ENCODE peak calls at places on chromosome 16, in seven cellular contexts. G, F, J, M, Z, A and X are unnamed samples.

GRCh38 chr16:83682126-83682857 is 125.5 kb upstream of the HSBP1 start:
- DNase-seq in Z (no peak), M (no peak), A (no peak), J (no peak), F (no peak), G (no peak), X (no peak)

GRCh38 chr16:30069575-30070462 is 4.3 kb downstream of the ALDOA start:
- DNase-seq in F (no peak), Z (peak), J (peak), A (no peak), G (no peak), M (no peak), X (no peak)

GRCh38 chr16:87207509-87207908 is 109.7 kb downstream of the C16orf95 start:
- DNase-seq in F (no peak), M (peak), A (peak), J (no peak), G (peak), Z (no peak), X (no peak)

GRCh38 chr16:66692341-66692740 is 4.2 kb downstream of the CMTM4 start:
- DNase-seq in Z (no peak), G (no peak), A (no peak), M (no peak), F (no peak), J (no peak), X (no peak)

GRCh38 chr16:10339777-10340752 is 45.8 kb upstream of the ATF7IP2 start:
- DNase-seq in M (no peak), J (no peak), Z (no peak), G (peak), F (no peak), A (no peak), X (no peak)

GRCh38 chr16:83187404-83187803 is 560.6 kb downstream of the CDH13 start:
- DNase-seq in A (peak), J (no peak), F (no peak), Z (no peak), M (no peak), G (no peak), X (peak)

GRCh38 chr16:87698676-87699179 is 67.1 kb downstream of the KLHDC4 start:
- DNase-seq in A (no peak), F (no peak), J (no peak), G (no peak), Z (no peak), M (no peak), X (no peak)

GRCh38 chr16:87947356-87948118 is 3.7 kb upstream of the BANP start:
- DNase-seq in A (no peak), F (no peak), Z (no peak), J (no peak), G (no peak), M (no peak), X (no peak)

GRCh38 chr16:6695666-6696065 is 637.0 kb upstream of the RBFOX1 start:
- DNase-seq in J (no peak), A (no peak), M (no peak), G (no peak), F (no peak), Z (no peak), X (no peak)

GRCh38 chr16:15483857-15484256 is 49.5 kb downstream of the BMERB1 start:
- DNase-seq in Z (no peak), G (no peak), J (no peak), M (no peak), F (no peak), A (no peak), X (no peak)

GRCh38 chr16:30005341-30006094 is 5.3 kb downstream of the DOC2A start:
- DNase-seq in A (peak), G (peak), J (peak), Z (peak), M (peak), F (peak), X (no peak)

GRCh38 chr16:59573528-59574271 is 839.6 kb upstream of the GOT2 start:
- DNase-seq in M (no peak), A (peak), Z (no peak), J (no peak), G (peak), F (no peak), X (no peak)

GRCh38 chr16:4931381-4931780 is 5.6 kb downstream of the PPL start:
- DNase-seq in J (no peak), Z (no peak), A (no peak), M (no peak), F (no peak), G (no peak), X (no peak)

GRCh38 chr16:11264155-11264832 is 4.8 kb downstream of the TNP2 start:
- DNase-seq in F (no peak), Z (no peak), G (no peak), M (no peak), A (no peak), J (no peak), X (no peak)

GRCh38 chr16:81716478-81717210 is 62.4 kb upstream of the PLCG2 start:
- DNase-seq in G (no peak), Z (no peak), J (no peak), M (no peak), F (no peak), A (no peak), X (no peak)

GRCh38 chr16:52499061-52499460 is 47.9 kb downstream of the TOX3 start:
- DNase-seq in F (no peak), Z (no peak), A (no peak), M (no peak), J (no peak), G (no peak), X (no peak)

GRCh38 chr16:28321700-28322411 is 29.5 kb downstream of the SBK1 start:
- DNase-seq in G (peak), M (peak), J (no peak), F (peak), Z (no peak), A (peak), X (peak)

GRCh38 chr16:29306953-29307597 is 99.4 kb downstream of the NPIPB11 start:
- DNase-seq in J (no peak), F (no peak), G (no peak), M (no peak), Z (no peak), A (peak), X (no peak)

GRCh38 chr16:30561212-30561816 is 3.1 kb upstream of the ZNF764 start:
- DNase-seq in F (no peak), G (no peak), M (peak), Z (no peak), J (peak), A (no peak), X (no peak)

GRCh38 chr16:81608515-81609209 is 164.1 kb downstream of the CMIP start:
- DNase-seq in M (peak), G (no peak), F (no peak), Z (no peak), J (peak), A (peak), X (no peak)

GRCh38 chr16:80666378-80667257 is 125.8 kb downstream of the DYNLRB2 start:
- DNase-seq in M (no peak), A (no peak), J (no peak), F (no peak), G (no peak), Z (no peak), X (no peak)

GRCh38 chr16:59773330-59773729 is 1039.2 kb upstream of the GOT2 start:
- DNase-seq in M (no peak), F (no peak), J (no peak), G (no peak), A (no peak), Z (no peak), X (no peak)

GRCh38 chr16:58371841-58372240 is 20.4 kb upstream of the GINS3 start:
- DNase-seq in Z (no peak), A (no peak), M (no peak), G (no peak), J (no peak), F (no peak), X (no peak)

GRCh38 chr16:58378401-58378800 is 13.9 kb upstream of the GINS3 start:
- DNase-seq in M (no peak), J (no peak), F (no peak), G (no peak), Z (no peak), A (no peak), X (no peak)

GRCh38 chr16:58377932-58378331 is 14.3 kb upstream of the GINS3 start:
- DNase-seq in G (no peak), F (no peak), A (no peak), J (no peak), Z (no peak), M (no peak), X (no peak)

GRCh38 chr16:58379736-58380135 is 12.5 kb upstream of the GINS3 start:
- DNase-seq in J (no peak), Z (no peak), F (no peak), M (no peak), A (no peak), G (no peak), X (no peak)

GRCh38 chr16:58375386-58375785 is 16.9 kb upstream of the GINS3 start:
- DNase-seq in Z (no peak), J (no peak), F (no peak), A (no peak), G (no peak), M (no peak), X (no peak)
- TF ChIP-seq POLR2A in Z (no peak), J (no peak), F (no peak), A (no peak), G (no peak), M (no peak), X (no peak)

GRCh38 chr16:50638816-50639670 is 42.1 kb downstream of the SNX20 start:
- DNase-seq in Z (no peak), M (no peak), A (no peak), G (no peak), J (no peak), F (no peak), X (no peak)

GRCh38 chr16:50640919-50641817 is 39.9 kb downstream of the SNX20 start:
- DNase-seq in G (no peak), Z (no peak), M (no peak), F (no peak), J (no peak), A (no peak), X (no peak)

GRCh38 chr16:50641818-50642187 is 39.3 kb downstream of the SNX20 start:
- DNase-seq in J (no peak), M (no peak), G (no peak), Z (no peak), A (no peak), F (no peak), X (no peak)

GRCh38 chr16:50642349-50642748 is 38.8 kb downstream of the SNX20 start:
- DNase-seq in F (no peak), M (no peak), Z (no peak), A (no peak), J (no peak), G (no peak), X (no peak)

DNA sequence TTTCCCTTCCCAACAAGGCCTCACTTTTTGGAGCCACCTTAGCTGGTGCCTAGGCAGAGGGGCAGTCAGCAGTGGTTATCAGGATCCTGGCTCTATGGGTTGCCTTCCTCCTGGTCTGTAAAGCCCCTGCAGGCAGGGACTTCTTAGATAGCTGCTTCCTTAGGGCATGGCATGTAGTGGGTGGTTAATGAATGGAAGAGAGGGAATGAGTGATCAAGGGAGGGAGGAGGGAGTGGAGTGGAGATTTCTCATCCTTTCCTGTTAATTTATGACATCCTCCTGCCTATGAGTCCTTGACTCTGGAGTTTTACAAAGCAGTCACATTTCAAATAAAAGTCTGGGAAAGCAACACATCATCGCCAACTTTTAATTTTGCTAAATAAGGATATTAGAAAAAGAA is 40.7 kb downstream of the SNX20 start:
- DNase-seq in J (no peak), G (no peak), F (no peak), A (no peak), Z (no peak), M (no peak), X (no peak)
- TF ChIP-seq POLR2A in J (no peak), G (no peak), F (no peak), A (no peak), Z (no peak), M (no peak), X (no peak)

DNA sequence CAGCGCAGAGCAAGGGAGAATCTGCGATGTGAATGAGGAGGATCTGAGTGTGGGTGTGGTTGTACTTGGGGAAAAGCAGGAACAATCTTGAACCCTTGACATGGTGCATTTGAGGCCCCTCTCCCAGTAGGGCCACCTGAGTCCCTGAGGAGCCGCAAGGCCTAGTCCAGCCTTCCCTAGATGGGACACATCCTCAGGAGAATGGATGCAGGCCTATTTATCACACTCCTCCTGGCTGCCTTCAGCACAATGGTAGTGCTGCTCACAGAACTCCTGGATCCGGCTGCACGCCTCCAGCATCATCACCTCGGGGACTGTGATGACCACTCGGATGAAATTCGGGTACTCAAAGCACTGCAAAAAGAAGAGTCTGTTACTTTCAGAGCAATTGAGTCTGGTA is 9.0 kb downstream of the TAT start:
- DNase-seq in M (no peak), Z (no peak), F (no peak), A (no peak), J (no peak), G (no peak), X (no peak)
- TF ChIP-seq POLR2A in M (no peak), Z (no peak), F (no peak), A (no peak), J (no peak), G (no peak), X (no peak)

GRCh38 chr16:89093602-89094251 is at the start of gene ACSF3:
- DNase-seq in Z (peak), A (peak), J (peak), F (peak), M (peak), G (peak), X (peak)
- TF ChIP-seq POLR2A in Z (no peak), A (peak), J (no peak), F (peak), M (no peak), G (peak), X (peak)

GRCh38 chr16:47492428-47493357 is 31.6 kb downstream of the PHKB start:
- DNase-seq in G (no peak), F (peak), Z (peak), M (peak), J (peak), A (peak), X (no peak)
- TF ChIP-seq POLR2A in G (no peak), F (peak), Z (no peak), M (no peak), J (peak), A (no peak), X (no peak)

GRCh38 chr16:8868272-8869211 is at the start of gene CARHSP1:
- DNase-seq in F (peak), M (peak), A (peak), G (peak), J (peak), Z (peak), X (peak)
- TF ChIP-seq POLR2A in F (peak), M (peak), A (peak), G (peak), J (peak), Z (peak), X (peak)

DNA sequence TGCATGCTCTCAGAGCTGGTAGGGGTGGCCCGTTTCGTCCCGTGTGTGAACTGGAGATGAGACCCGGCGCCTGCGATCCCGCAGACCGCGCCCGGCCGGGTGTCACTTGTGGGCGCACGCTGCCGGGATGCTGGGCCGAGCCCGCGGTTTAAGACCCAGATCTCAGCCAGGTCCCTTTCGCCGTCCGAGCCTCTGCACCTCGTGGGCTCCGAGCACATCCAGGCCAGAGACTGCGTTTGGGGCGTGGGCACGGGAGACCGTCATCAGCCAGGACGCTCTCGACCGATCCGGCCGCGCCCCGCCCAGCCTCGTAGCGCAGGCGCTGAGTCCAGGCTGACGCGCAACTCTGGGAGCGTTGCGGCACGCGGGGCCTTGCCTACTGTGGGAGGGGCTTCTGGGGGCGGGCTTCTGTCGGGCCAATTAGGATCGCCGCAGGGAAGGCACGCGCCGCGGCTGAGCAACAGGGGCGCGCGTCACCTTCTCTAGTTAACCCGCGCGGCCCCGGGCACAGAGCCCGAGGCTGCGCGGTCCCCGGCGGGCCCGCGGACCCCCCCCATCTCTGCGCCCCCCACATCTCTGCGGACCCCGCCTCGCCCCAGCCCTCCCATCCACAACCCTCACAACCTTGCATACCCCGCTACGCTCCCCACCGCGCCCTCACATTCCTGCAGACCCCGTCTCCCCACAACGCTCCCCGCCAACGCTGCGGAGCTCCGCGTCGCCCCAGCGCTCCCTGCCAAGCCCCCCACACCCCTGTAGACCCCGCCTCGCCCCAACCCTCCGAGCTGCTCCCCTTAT is 687 bp upstream of the CEMP1 start:
- DNase-seq in F (peak), G (peak), M (peak), A (peak), Z (peak), J (peak), X (peak)
- TF ChIP-seq POLR2A in F (peak), G (peak), M (peak), A (peak), Z (no peak), J (peak), X (peak)